ENCODE peak calls at places on chromosomes 6 and 20, in four cellular contexts. T is IMR-90, K is neuronal stem cell, O is H9. X is an unnamed sample.

GRCh38 chr6:42460892-42461291 is 9.2 kb upstream of the TRERF1 start:
- DNase-seq in T (peak), K (no peak), O (no peak), X (peak)

GRCh38 chr6:104312851-104313250 is 546.9 kb downstream of the HACE1 start:
- DNase-seq in T (no peak), K (no peak), O (no peak), X (no peak)

GRCh38 chr6:160253714-160254113 is 4.9 kb downstream of the SLC22A2 start:
- DNase-seq in T (no peak), K (no peak), O (no peak), X (no peak)

GRCh38 chr6:104953410-104953953 is 3.4 kb upstream of the LIN28B start:
- DNase-seq in T (no peak), K (peak), O (peak), X (no peak)

GRCh38 chr6:140281236-140281635 is 906.8 kb upstream of the CITED2 start:
- DNase-seq in T (peak), K (no peak), O (no peak), X (peak)

GRCh38 chr6:16973545-16974386 is 128.1 kb upstream of the STMND1 start:
- DNase-seq in T (no peak), K (no peak), O (no peak), X (no peak)

GRCh38 chr6:153231048-153231635 is 100.1 kb upstream of the RGS17 start:
- DNase-seq in T (peak), K (peak), O (peak), X (peak)

GRCh38 chr6:160331753-160332152 is 16.4 kb upstream of the SLC22A3 start:
- DNase-seq in T (no peak), K (no peak), O (no peak), X (no peak)

GRCh38 chr6:33173228-33174180 is 18.8 kb downstream of the COL11A2 start:
- DNase-seq in T (no peak), K (no peak), O (no peak), X (no peak)

GRCh38 chr6:42879372-42880239 is at the start of gene RPL7L1:
- DNase-seq in T (peak), K (peak), O (peak), X (peak)

DNA sequence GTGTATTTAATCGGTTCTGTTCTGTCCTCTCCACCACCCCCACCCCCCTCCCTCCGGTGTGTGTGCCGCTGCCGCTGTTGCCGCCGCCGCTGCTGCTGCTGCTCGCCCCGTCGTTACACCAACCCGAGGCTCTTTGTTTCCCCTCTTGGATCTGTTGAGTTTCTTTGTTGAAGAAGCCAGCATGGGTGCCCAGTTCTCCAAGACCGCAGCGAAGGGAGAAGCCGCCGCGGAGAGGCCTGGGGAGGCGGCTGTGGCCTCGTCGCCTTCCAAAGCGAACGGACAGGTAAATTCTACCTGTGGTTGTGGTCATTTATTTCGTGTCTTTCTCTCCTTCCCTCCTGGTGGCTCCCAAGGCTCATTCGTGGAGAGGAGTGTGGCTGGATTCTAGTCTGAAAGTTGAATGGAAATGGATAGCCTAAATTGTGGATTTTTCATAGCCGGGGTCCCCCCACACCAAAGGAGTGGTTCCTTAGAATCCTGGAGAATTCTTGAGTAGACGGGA is 471 bp downstream of the MARCKS start:
- DNase-seq in T (no peak), K (peak), O (no peak), X (peak)
- H2BK120ac ChIP-seq in T (peak), K (no peak), O (peak), X (peak)

GRCh38 chr20:54068495-54068894 is 1.9 kb downstream of the BCAS1 start:
- DNase-seq in T (no peak), K (no peak), O (no peak), X (no peak)
- H4K8ac ChIP-seq in T (no peak), K (no peak), O (no peak), X (no peak)

GRCh38 chr20:62029296-62029695 is 36.4 kb downstream of the TAF4 start:
- DNase-seq in T (no peak), K (no peak), O (no peak), X (no peak)

GRCh38 chr20:62031462-62032092 is 34.1 kb downstream of the TAF4 start:
- DNase-seq in T (no peak), K (no peak), O (no peak), X (no peak)

GRCh38 chr20:62029951-62030350 is 35.7 kb downstream of the TAF4 start:
- DNase-seq in T (no peak), K (no peak), O (no peak), X (no peak)

GRCh38 chr20:62030357-62030756 is 35.3 kb downstream of the TAF4 start:
- DNase-seq in T (no peak), K (no peak), O (no peak), X (no peak)

GRCh38 chr20:62030834-62031434 is 34.7 kb downstream of the TAF4 start:
- DNase-seq in T (no peak), K (no peak), O (no peak), X (no peak)
- H4K91ac ChIP-seq in T (no peak), K (no peak), O (no peak), X (no peak)

GRCh38 chr6:150668882-150669476 is 69.3 kb downstream of the PLEKHG1 start:
- DNase-seq in T (no peak), K (no peak), O (no peak), X (no peak)
- H2BK120ac ChIP-seq in T (no peak), K (no peak), O (no peak), X (no peak)

GRCh38 chr6:114343782-114344144 is 940 bp upstream of the HS3ST5 start:
- DNase-seq in T (no peak), K (no peak), O (no peak), X (no peak)

GRCh38 chr6:114344216-114344970 is 1.6 kb upstream of the HS3ST5 start:
- DNase-seq in T (no peak), K (no peak), O (no peak), X (no peak)

GRCh38 chr6:114342826-114343781 is at the start of gene HS3ST5:
- DNase-seq in T (peak), K (peak), O (peak), X (peak)

GRCh38 chr6:114339706-114340105 is 3.1 kb downstream of the HS3ST5 start:
- DNase-seq in T (peak), K (no peak), O (no peak), X (no peak)

GRCh38 chr6:114342086-114342825 is 567 bp downstream of the HS3ST5 start:
- DNase-seq in T (no peak), K (peak), O (peak), X (peak)
- H4K8ac ChIP-seq in T (no peak), K (no peak), O (no peak), X (peak)

DNA sequence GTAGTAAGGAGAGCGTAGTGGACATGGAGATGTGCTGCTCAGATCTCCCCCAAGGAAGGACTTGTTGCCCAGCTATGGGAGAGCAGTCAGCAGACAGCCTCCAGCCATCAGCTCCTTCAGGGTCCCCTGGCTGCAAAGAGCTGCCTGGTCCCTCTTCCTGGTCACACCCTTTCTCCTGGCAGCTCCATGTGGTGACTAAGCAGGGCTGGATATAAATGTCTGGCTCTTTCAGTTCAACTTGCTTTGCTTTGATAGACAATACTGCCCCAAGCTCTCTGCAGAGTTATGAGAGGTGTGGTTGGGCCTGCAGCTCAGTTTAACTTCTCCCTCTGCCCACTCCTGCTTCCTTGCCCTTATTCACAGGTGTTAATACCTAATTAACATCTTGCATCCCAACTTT is 64.1 kb upstream of the DDR1 start:
- DNase-seq in T (peak), K (no peak), O (no peak), X (no peak)
- H4K91ac ChIP-seq in T (peak), K (no peak), O (no peak), X (peak)

GRCh38 chr6:136063095-136063494 is 187.0 kb downstream of the MTFR2 start:
- DNase-seq in T (peak), K (no peak), O (no peak), X (no peak)

GRCh38 chr6:136069119-136069518 is 181.0 kb downstream of the MTFR2 start:
- DNase-seq in T (peak), K (no peak), O (no peak), X (no peak)

GRCh38 chr6:136070815-136071214 is 179.3 kb downstream of the MTFR2 start:
- DNase-seq in T (no peak), K (no peak), O (no peak), X (no peak)

GRCh38 chr6:136066005-136066404 is 184.1 kb downstream of the MTFR2 start:
- DNase-seq in T (peak), K (no peak), O (no peak), X (peak)

GRCh38 chr6:136067731-136068341 is 182.3 kb downstream of the MTFR2 start:
- DNase-seq in T (peak), K (peak), O (peak), X (peak)
- H2BK120ac ChIP-seq in T (peak), K (no peak), O (no peak), X (peak)

DNA sequence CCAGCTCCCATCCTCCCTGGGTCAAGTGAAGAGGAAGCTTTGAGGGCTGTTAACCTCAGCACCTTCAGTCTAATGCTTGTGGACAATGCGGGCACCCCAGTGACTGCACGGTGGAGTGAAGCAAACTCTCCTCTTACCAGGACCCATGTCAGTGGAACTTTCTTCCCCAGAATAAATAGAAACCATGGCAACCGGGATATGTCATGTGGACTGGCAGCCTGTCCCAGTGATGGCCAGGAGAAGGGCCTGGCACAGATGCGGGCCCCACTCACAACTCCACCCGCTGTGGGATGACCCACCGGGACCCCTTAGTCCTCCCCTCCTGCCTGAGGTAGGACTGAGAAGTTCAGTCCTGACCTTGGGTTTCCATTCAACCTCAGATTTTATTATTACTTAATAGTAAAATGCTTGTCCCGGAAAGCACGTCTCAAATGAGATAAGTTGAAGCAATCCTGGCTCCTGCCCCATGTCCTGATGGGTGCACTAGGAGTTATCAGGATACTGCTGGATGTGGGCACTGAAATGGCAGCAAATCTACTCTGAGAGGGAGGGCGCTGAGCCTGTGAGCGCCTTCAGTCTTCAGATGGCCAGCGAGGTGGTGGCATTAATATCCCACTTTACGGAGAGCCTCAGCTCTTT is 23.5 kb downstream of the TOX2 start:
- DNase-seq in T (no peak), K (no peak), O (no peak), X (no peak)
- H4K8ac ChIP-seq in T (peak), K (no peak), O (no peak), X (no peak)

DNA sequence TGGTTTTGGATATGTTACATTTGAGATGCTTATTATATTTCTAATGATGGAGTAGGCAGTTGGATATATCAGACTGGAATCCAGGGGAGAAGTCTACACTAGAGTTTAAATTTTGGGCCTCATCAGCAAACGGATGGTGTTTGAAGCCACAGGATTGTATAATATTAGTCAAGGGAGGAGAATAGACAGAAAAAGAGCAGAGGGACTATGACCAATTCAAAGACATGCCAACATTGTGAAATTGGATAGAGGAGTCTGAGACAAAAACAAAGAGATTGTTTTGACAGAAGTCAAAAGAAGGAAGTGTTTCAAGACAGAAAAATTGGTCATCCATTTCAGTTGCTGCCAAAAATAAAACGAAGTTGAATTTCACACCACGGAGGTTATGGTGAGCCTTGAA is 66.5 kb downstream of the NOX3 start:
- DNase-seq in T (peak), K (no peak), O (no peak), X (no peak)
- H4K91ac ChIP-seq in T (no peak), K (no peak), O (no peak), X (no peak)

DNA sequence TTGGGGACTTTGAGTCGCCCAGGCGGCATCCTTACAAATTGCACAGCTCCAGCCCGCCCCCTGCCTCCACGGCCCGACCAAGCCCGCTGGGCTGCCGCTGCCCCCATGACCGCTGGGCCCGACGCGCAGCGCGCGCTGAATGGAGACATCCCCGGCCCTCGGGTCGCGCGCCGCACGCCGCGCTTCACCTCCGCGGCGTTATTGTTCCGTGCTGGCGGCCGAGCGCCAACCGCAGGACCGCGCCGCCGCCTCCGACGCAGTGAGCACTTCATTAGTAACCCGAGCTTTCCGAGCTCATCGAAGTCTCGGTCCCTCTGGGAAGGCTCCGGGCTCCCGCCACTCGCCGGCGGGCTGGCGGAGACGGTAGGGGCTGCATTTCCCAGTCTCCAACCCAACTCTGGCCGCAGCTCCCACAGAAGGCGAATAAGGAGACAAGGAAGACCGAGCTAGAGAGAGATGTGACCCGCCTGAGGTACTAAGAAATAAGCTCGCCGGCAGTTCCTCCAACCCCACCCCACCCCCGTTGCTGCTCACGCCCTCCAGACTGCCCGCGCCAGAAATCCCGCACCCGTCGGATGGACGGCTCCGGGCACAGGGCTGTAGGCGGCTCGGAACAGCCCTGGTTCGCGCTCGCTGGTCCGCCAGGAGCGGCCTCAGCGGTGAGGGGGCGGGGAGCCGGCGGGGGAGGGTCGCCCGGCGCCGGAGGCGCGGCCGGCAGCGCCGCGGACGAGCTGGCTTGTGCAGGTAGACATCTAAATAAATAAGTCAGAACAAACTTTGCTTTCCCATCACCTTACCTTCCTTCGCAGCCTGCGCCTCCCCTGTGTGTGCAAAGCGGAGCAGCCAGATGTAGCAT is 683 bp downstream of the EPHA7 start:
- DNase-seq in T (no peak), K (peak), O (peak), X (peak)
- H2BK120ac ChIP-seq in T (no peak), K (no peak), O (no peak), X (no peak)

X was measured in trophoblast cell.